ENCODE peak calls at places on chromosomes 7 and 10, in seven cellular contexts. One of them, this sample, is unnamed.

GRCh38 chr7:45033261-45033930 is 33.4 kb downstream of the CCM2 start:
- DNase-seq in HCT116: no peak
- DNase-seq in hepatocyte: no peak
- DNase-seq in neural progenitor cell: no peak
- DNase-seq in GM23338: no peak
- DNase-seq in PC-3: peak; percentile 10
- DNase-seq in MM.1S: no peak
- DNase-seq in this sample: peak; percentile 87

GRCh38 chr10:64529003-64529350 is 1007.8 kb downstream of the REEP3 start:
- DNase-seq in hepatocyte: no peak
- DNase-seq in MM.1S: no peak
- DNase-seq in neural progenitor cell: no peak
- DNase-seq in HCT116: no peak
- DNase-seq in GM23338: no peak
- DNase-seq in PC-3: no peak
- DNase-seq in this sample: no peak

GRCh38 chr7:80661729-80662128 is 23.3 kb downstream of the CD36 start:
- DNase-seq in MM.1S: no peak
- DNase-seq in hepatocyte: no peak
- DNase-seq in PC-3: peak; percentile 16
- DNase-seq in GM23338: peak; percentile 67
- DNase-seq in neural progenitor cell: peak; percentile 4
- DNase-seq in HCT116: no peak
- DNase-seq in this sample: peak; percentile 7

GRCh38 chr10:63120554-63120953 is 12.6 kb upstream of the NRBF2 start:
- DNase-seq in PC-3: no peak
- DNase-seq in GM23338: no peak
- DNase-seq in hepatocyte: no peak
- DNase-seq in neural progenitor cell: no peak
- DNase-seq in MM.1S: no peak
- DNase-seq in HCT116: no peak
- DNase-seq in this sample: peak; percentile 95

GRCh38 chr10:8056891-8057331 is 2.4 kb downstream of the GATA3 start:
- DNase-seq in HCT116: no peak
- DNase-seq in MM.1S: no peak
- DNase-seq in GM23338: peak; percentile 51
- DNase-seq in hepatocyte: no peak
- DNase-seq in PC-3: no peak
- DNase-seq in neural progenitor cell: peak; percentile 46
- DNase-seq in this sample: no peak

GRCh38 chr10:57785546-57785945 is 482.1 kb downstream of the IPMK start:
- DNase-seq in PC-3: peak; percentile 89
- DNase-seq in hepatocyte: no peak
- DNase-seq in HCT116: no peak
- DNase-seq in GM23338: no peak
- DNase-seq in MM.1S: no peak
- DNase-seq in neural progenitor cell: no peak
- DNase-seq in this sample: no peak

GRCh38 chr10:43966571-43966965 is 317.9 kb upstream of the ZNF32 start:
- DNase-seq in GM23338: no peak
- DNase-seq in neural progenitor cell: no peak
- DNase-seq in MM.1S: no peak
- DNase-seq in hepatocyte: no peak
- DNase-seq in HCT116: no peak
- DNase-seq in PC-3: no peak
- DNase-seq in this sample: no peak

GRCh38 chr7:149430197-149430596 is 30.7 kb downstream of the ZNF777 start:
- DNase-seq in PC-3: no peak
- DNase-seq in MM.1S: no peak
- DNase-seq in GM23338: no peak
- DNase-seq in HCT116: no peak
- DNase-seq in hepatocyte: no peak
- DNase-seq in neural progenitor cell: no peak
- DNase-seq in this sample: no peak

GRCh38 chr10:132554991-132555647 is 17.5 kb downstream of the INPP5A start:
- DNase-seq in HCT116: no peak
- DNase-seq in GM23338: no peak
- DNase-seq in MM.1S: no peak
- DNase-seq in PC-3: no peak
- DNase-seq in neural progenitor cell: no peak
- DNase-seq in hepatocyte: no peak
- DNase-seq in this sample: no peak

GRCh38 chr7:128913856-128914565 is 3.5 kb upstream of the KCP start:
- DNase-seq in PC-3: no peak
- DNase-seq in neural progenitor cell: no peak
- DNase-seq in HCT116: no peak
- DNase-seq in GM23338: no peak
- DNase-seq in MM.1S: no peak
- DNase-seq in hepatocyte: no peak
- DNase-seq in this sample: no peak

GRCh38 chr10:4981722-4982471 is 18.7 kb downstream of the AKR1C1 start:
- DNase-seq in HCT116: peak; percentile 26
- DNase-seq in GM23338: peak; percentile 91
- DNase-seq in MM.1S: peak; percentile 65
- DNase-seq in hepatocyte: peak; percentile 76
- DNase-seq in PC-3: peak; percentile 52
- DNase-seq in neural progenitor cell: peak; percentile 74
- DNase-seq in this sample: peak; percentile 12

GRCh38 chr7:157903296-157903695 is 566.5 kb downstream of the DNAJB6 start:
- DNase-seq in GM23338: no peak
- DNase-seq in HCT116: no peak
- DNase-seq in PC-3: no peak
- DNase-seq in neural progenitor cell: no peak
- DNase-seq in MM.1S: no peak
- DNase-seq in hepatocyte: no peak
- DNase-seq in this sample: no peak

GRCh38 chr7:127766831-127767489 is 115.0 kb downstream of the SND1 start:
- DNase-seq in GM23338: no peak
- DNase-seq in neural progenitor cell: no peak
- DNase-seq in PC-3: no peak
- DNase-seq in HCT116: no peak
- DNase-seq in MM.1S: no peak
- DNase-seq in hepatocyte: no peak
- DNase-seq in this sample: no peak

GRCh38 chr10:131250454-131251145 is 60.9 kb downstream of the TCERG1L start:
- DNase-seq in MM.1S: no peak
- DNase-seq in neural progenitor cell: peak; percentile 14
- DNase-seq in HCT116: no peak
- DNase-seq in PC-3: no peak
- DNase-seq in GM23338: no peak
- DNase-seq in hepatocyte: no peak
- DNase-seq in this sample: no peak

DNA sequence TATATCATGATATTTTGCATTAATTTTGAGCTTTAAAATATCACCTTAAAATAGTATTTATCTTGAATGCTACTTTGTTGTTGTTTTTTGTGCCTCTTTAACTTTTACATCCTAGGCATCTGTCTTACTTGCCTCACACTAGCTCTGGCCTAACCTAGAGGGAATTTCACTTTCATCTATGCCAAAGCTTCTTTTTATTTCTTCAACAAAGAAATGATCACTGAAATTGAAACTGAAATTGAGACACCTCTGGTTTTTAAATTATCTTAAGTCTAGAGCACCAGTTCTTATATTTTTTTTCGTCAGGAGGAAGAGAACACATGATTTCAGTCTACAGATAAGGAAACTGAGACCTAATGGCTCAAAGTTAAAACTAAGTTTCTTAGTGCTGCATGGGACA is 3.5 kb upstream of the SCIN start:
- DNase-seq in hepatocyte: no peak
- DNase-seq in HCT116: no peak
- DNase-seq in GM23338: no peak
- DNase-seq in PC-3: no peak
- DNase-seq in neural progenitor cell: no peak
- DNase-seq in MM.1S: peak; percentile 89
- DNase-seq in this sample: no peak
- H3K4me3 ChIP-seq in hepatocyte: no peak overlapping the region
- H3K4me3 ChIP-seq in HCT116: no peak overlapping the region
- H3K4me3 ChIP-seq in GM23338: no peak overlapping the region
- H3K4me3 ChIP-seq in PC-3: no peak overlapping the region
- H3K4me3 ChIP-seq in neural progenitor cell: no peak overlapping the region
- H3K4me3 ChIP-seq in MM.1S: peak overlapping the region; percentile 10
- H3K4me3 ChIP-seq in this sample: no peak overlapping the region

GRCh38 chr7:114085313-114085591 is 166.4 kb upstream of the PPP1R3A start:
- DNase-seq in neural progenitor cell: no peak
- DNase-seq in GM23338: peak; percentile 67
- DNase-seq in HCT116: no peak
- DNase-seq in PC-3: no peak
- DNase-seq in hepatocyte: no peak
- DNase-seq in MM.1S: no peak
- DNase-seq in this sample: no peak

GRCh38 chr7:114083714-114084113 is 164.9 kb upstream of the PPP1R3A start:
- DNase-seq in MM.1S: no peak
- DNase-seq in PC-3: no peak
- DNase-seq in GM23338: no peak
- DNase-seq in HCT116: no peak
- DNase-seq in hepatocyte: no peak
- DNase-seq in neural progenitor cell: no peak
- DNase-seq in this sample: no peak

GRCh38 chr7:114085592-114086490 is 167.0 kb upstream of the PPP1R3A start:
- DNase-seq in neural progenitor cell: peak; percentile 76
- DNase-seq in hepatocyte: peak; percentile 92
- DNase-seq in HCT116: peak; percentile 64
- DNase-seq in MM.1S: peak; percentile 97
- DNase-seq in GM23338: peak; percentile 87
- DNase-seq in PC-3: peak; percentile 22
- DNase-seq in this sample: peak; percentile 83

GRCh38 chr7:114082934-114083647 is 164.3 kb upstream of the PPP1R3A start:
- DNase-seq in MM.1S: no peak
- DNase-seq in hepatocyte: peak; percentile 42
- DNase-seq in GM23338: peak; percentile 69
- DNase-seq in neural progenitor cell: peak; percentile 68
- DNase-seq in PC-3: no peak
- DNase-seq in HCT116: no peak
- DNase-seq in this sample: peak; percentile 54

GRCh38 chr7:114084381-114085312 is 165.8 kb upstream of the PPP1R3A start:
- DNase-seq in GM23338: peak; percentile 58
- DNase-seq in hepatocyte: peak; percentile 62
- DNase-seq in HCT116: no peak
- DNase-seq in MM.1S: peak; percentile 67
- DNase-seq in PC-3: no peak
- DNase-seq in neural progenitor cell: peak; percentile 72
- DNase-seq in this sample: peak; percentile 65
- TF ChIP-seq EZH2 in GM23338: peak; percentile 43
- TF ChIP-seq EZH2 in hepatocyte: peak; percentile 27
- TF ChIP-seq EZH2 in HCT116: no peak
- TF ChIP-seq EZH2 in MM.1S: no peak
- TF ChIP-seq EZH2 in PC-3: no peak
- TF ChIP-seq EZH2 in neural progenitor cell: peak; percentile 79
- TF ChIP-seq EZH2 in this sample: no peak

GRCh38 chr10:3852147-3852904 is 67.3 kb upstream of the KLF6 start:
- DNase-seq in GM23338: peak; percentile 26
- DNase-seq in PC-3: peak; percentile 94
- DNase-seq in HCT116: peak; percentile 99
- DNase-seq in hepatocyte: peak; percentile 95
- DNase-seq in MM.1S: no peak
- DNase-seq in neural progenitor cell: no peak
- DNase-seq in this sample: peak; percentile 99
- TF ChIP-seq EZH2phosphoT487 in GM23338: no peak
- TF ChIP-seq EZH2phosphoT487 in PC-3: no peak
- TF ChIP-seq EZH2phosphoT487 in HCT116: no peak
- TF ChIP-seq EZH2phosphoT487 in hepatocyte: no peak
- TF ChIP-seq EZH2phosphoT487 in MM.1S: no peak
- TF ChIP-seq EZH2phosphoT487 in neural progenitor cell: no peak
- TF ChIP-seq EZH2phosphoT487 in this sample: no peak

GRCh38 chr10:129972145-129972965 is 8.3 kb upstream of the EBF3 start:
- DNase-seq in hepatocyte: peak; percentile 38
- DNase-seq in MM.1S: no peak
- DNase-seq in GM23338: peak; percentile 63
- DNase-seq in PC-3: no peak
- DNase-seq in neural progenitor cell: peak; percentile 55
- DNase-seq in HCT116: no peak
- DNase-seq in this sample: peak; percentile 50
- H3K4me3 ChIP-seq in hepatocyte: no peak overlapping the region
- H3K4me3 ChIP-seq in MM.1S: no peak overlapping the region
- H3K4me3 ChIP-seq in GM23338: peak overlapping the region; percentile 60
- H3K4me3 ChIP-seq in PC-3: peak overlapping the region; percentile 27
- H3K4me3 ChIP-seq in neural progenitor cell: peak overlapping the region; percentile 56
- H3K4me3 ChIP-seq in HCT116: no peak overlapping the region
- H3K4me3 ChIP-seq in this sample: peak overlapping the region; percentile 62

GRCh38 chr7:1041471-1042160 is 2.7 kb upstream of the GPR146 start:
- DNase-seq in hepatocyte: no peak
- DNase-seq in HCT116: no peak
- DNase-seq in PC-3: no peak
- DNase-seq in neural progenitor cell: peak; percentile 56
- DNase-seq in MM.1S: no peak
- DNase-seq in GM23338: no peak
- DNase-seq in this sample: no peak
- TF ChIP-seq EZH2 in hepatocyte: no peak
- TF ChIP-seq EZH2 in HCT116: no peak
- TF ChIP-seq EZH2 in PC-3: no peak
- TF ChIP-seq EZH2 in neural progenitor cell: no peak
- TF ChIP-seq EZH2 in MM.1S: no peak
- TF ChIP-seq EZH2 in GM23338: no peak
- TF ChIP-seq EZH2 in this sample: no peak